ENCODE peak calls at places on chromosomes 7 and 10, in seven cellular contexts. One of them, this sample, is unnamed.
A peak's percentile ranks its signal among the peaks of the same experiment; 100 is the strongest.

GRCh38 chr10:51341216-51341615 is 266.9 kb downstream of the PRKG1 start:
- DNase-seq in left ventricle myocardium inferior: no peak
- DNase-seq in neuronal stem cell: no peak
- DNase-seq in AG04450: no peak
- DNase-seq in body of pancreas: no peak
- DNase-seq in GM12878: no peak
- DNase-seq in CD4-positive, alpha-beta memory T cell: no peak
- DNase-seq in this sample: no peak

GRCh38 chr7:32535303-32535702 is 40.0 kb downstream of the AVL9 start:
- DNase-seq in AG04450: no peak
- DNase-seq in CD4-positive, alpha-beta memory T cell: no peak
- DNase-seq in neuronal stem cell: no peak
- DNase-seq in GM12878: no peak
- DNase-seq in body of pancreas: no peak
- DNase-seq in left ventricle myocardium inferior: no peak
- DNase-seq in this sample: no peak

GRCh38 chr10:16816142-16816541 is 1.1 kb downstream of the RSU1 start:
- DNase-seq in GM12878: no peak
- DNase-seq in AG04450: no peak
- DNase-seq in left ventricle myocardium inferior: no peak
- DNase-seq in CD4-positive, alpha-beta memory T cell: no peak
- DNase-seq in body of pancreas: peak; percentile 48
- DNase-seq in neuronal stem cell: no peak
- DNase-seq in this sample: no peak

GRCh38 chr10:130456616-130457015 is 320.4 kb downstream of the GLRX3 start:
- DNase-seq in GM12878: no peak
- DNase-seq in CD4-positive, alpha-beta memory T cell: no peak
- DNase-seq in left ventricle myocardium inferior: no peak
- DNase-seq in body of pancreas: no peak
- DNase-seq in AG04450: no peak
- DNase-seq in neuronal stem cell: no peak
- DNase-seq in this sample: no peak

GRCh38 chr10:94006591-94007550 is 13.1 kb downstream of the PLCE1 start:
- DNase-seq in CD4-positive, alpha-beta memory T cell: no peak
- DNase-seq in GM12878: no peak
- DNase-seq in body of pancreas: peak; percentile 31
- DNase-seq in left ventricle myocardium inferior: no peak
- DNase-seq in neuronal stem cell: no peak
- DNase-seq in AG04450: peak; percentile 36
- DNase-seq in this sample: no peak

GRCh38 chr7:88111136-88111748 is 108.6 kb downstream of the SRI start:
- DNase-seq in left ventricle myocardium inferior: no peak
- DNase-seq in body of pancreas: no peak
- DNase-seq in GM12878: no peak
- DNase-seq in AG04450: no peak
- DNase-seq in CD4-positive, alpha-beta memory T cell: no peak
- DNase-seq in neuronal stem cell: peak; percentile 12
- DNase-seq in this sample: no peak

GRCh38 chr10:75397571-75397921 is 4.0 kb downstream of the ZNF503 start:
- DNase-seq in left ventricle myocardium inferior: peak; percentile 20
- DNase-seq in AG04450: no peak
- DNase-seq in CD4-positive, alpha-beta memory T cell: no peak
- DNase-seq in GM12878: no peak
- DNase-seq in body of pancreas: peak; percentile 57
- DNase-seq in neuronal stem cell: peak; percentile 20
- DNase-seq in this sample: no peak

GRCh38 chr7:13903997-13904396 is 85.5 kb downstream of the ETV1 start:
- DNase-seq in GM12878: no peak
- DNase-seq in CD4-positive, alpha-beta memory T cell: no peak
- DNase-seq in neuronal stem cell: no peak
- DNase-seq in AG04450: no peak
- DNase-seq in left ventricle myocardium inferior: no peak
- DNase-seq in body of pancreas: no peak
- DNase-seq in this sample: no peak

GRCh38 chr7:25454562-25455031 is 226.3 kb upstream of the NPVF start:
- DNase-seq in GM12878: no peak
- DNase-seq in left ventricle myocardium inferior: peak; percentile 26
- DNase-seq in neuronal stem cell: no peak
- DNase-seq in AG04450: no peak
- DNase-seq in body of pancreas: no peak
- DNase-seq in CD4-positive, alpha-beta memory T cell: no peak
- DNase-seq in this sample: no peak

GRCh38 chr7:129343099-129343700 is 91.0 kb upstream of the STRIP2 start:
- DNase-seq in body of pancreas: no peak
- DNase-seq in left ventricle myocardium inferior: no peak
- DNase-seq in CD4-positive, alpha-beta memory T cell: no peak
- DNase-seq in AG04450: no peak
- DNase-seq in neuronal stem cell: no peak
- DNase-seq in GM12878: no peak
- DNase-seq in this sample: no peak

GRCh38 chr7:52955522-52955921 is 79.9 kb upstream of the POM121L12 start:
- DNase-seq in left ventricle myocardium inferior: no peak
- DNase-seq in GM12878: no peak
- DNase-seq in body of pancreas: no peak
- DNase-seq in neuronal stem cell: no peak
- DNase-seq in AG04450: no peak
- DNase-seq in CD4-positive, alpha-beta memory T cell: no peak
- DNase-seq in this sample: no peak

GRCh38 chr10:48981310-48981907 is 41.8 kb upstream of the LRRC18 start:
- DNase-seq in GM12878: no peak
- DNase-seq in AG04450: peak; percentile 13
- DNase-seq in body of pancreas: peak; percentile 58
- DNase-seq in neuronal stem cell: peak; percentile 44
- DNase-seq in left ventricle myocardium inferior: peak; percentile 57
- DNase-seq in CD4-positive, alpha-beta memory T cell: no peak
- DNase-seq in this sample: peak; percentile 35

GRCh38 chr10:5089869-5090268 is 4.3 kb upstream of the AKR1C3 start:
- DNase-seq in AG04450: no peak
- DNase-seq in left ventricle myocardium inferior: no peak
- DNase-seq in GM12878: no peak
- DNase-seq in CD4-positive, alpha-beta memory T cell: no peak
- DNase-seq in body of pancreas: no peak
- DNase-seq in neuronal stem cell: no peak
- DNase-seq in this sample: no peak

GRCh38 chr10:104351067-104351681 is 2.5 kb upstream of the CFAP58 start:
- DNase-seq in CD4-positive, alpha-beta memory T cell: no peak
- DNase-seq in left ventricle myocardium inferior: no peak
- DNase-seq in GM12878: no peak
- DNase-seq in neuronal stem cell: no peak
- DNase-seq in body of pancreas: no peak
- DNase-seq in AG04450: no peak
- DNase-seq in this sample: no peak

GRCh38 chr10:77756319-77757232 is 119.0 kb upstream of the KCNMA1 start:
- DNase-seq in GM12878: no peak
- DNase-seq in neuronal stem cell: peak; percentile 27
- DNase-seq in body of pancreas: peak; percentile 38
- DNase-seq in AG04450: peak; percentile 43
- DNase-seq in left ventricle myocardium inferior: no peak
- DNase-seq in CD4-positive, alpha-beta memory T cell: no peak
- DNase-seq in this sample: no peak

GRCh38 chr10:100672199-100672598 is 73.2 kb upstream of the PAX2 start:
- DNase-seq in left ventricle myocardium inferior: no peak
- DNase-seq in CD4-positive, alpha-beta memory T cell: no peak
- DNase-seq in neuronal stem cell: no peak
- DNase-seq in body of pancreas: no peak
- DNase-seq in AG04450: no peak
- DNase-seq in GM12878: no peak
- DNase-seq in this sample: no peak

GRCh38 chr10:100669616-100670015 is 75.8 kb upstream of the PAX2 start:
- DNase-seq in GM12878: no peak
- DNase-seq in body of pancreas: no peak
- DNase-seq in neuronal stem cell: no peak
- DNase-seq in left ventricle myocardium inferior: no peak
- DNase-seq in AG04450: no peak
- DNase-seq in CD4-positive, alpha-beta memory T cell: no peak
- DNase-seq in this sample: no peak

GRCh38 chr10:100670828-100671479 is 74.4 kb upstream of the PAX2 start:
- DNase-seq in GM12878: no peak
- DNase-seq in body of pancreas: peak; percentile 52
- DNase-seq in left ventricle myocardium inferior: no peak
- DNase-seq in CD4-positive, alpha-beta memory T cell: no peak
- DNase-seq in AG04450: no peak
- DNase-seq in neuronal stem cell: no peak
- DNase-seq in this sample: peak; percentile 19

GRCh38 chr10:100668001-100668400 is 77.4 kb upstream of the PAX2 start:
- DNase-seq in body of pancreas: no peak
- DNase-seq in GM12878: no peak
- DNase-seq in neuronal stem cell: no peak
- DNase-seq in AG04450: no peak
- DNase-seq in left ventricle myocardium inferior: no peak
- DNase-seq in CD4-positive, alpha-beta memory T cell: no peak
- DNase-seq in this sample: no peak

DNA sequence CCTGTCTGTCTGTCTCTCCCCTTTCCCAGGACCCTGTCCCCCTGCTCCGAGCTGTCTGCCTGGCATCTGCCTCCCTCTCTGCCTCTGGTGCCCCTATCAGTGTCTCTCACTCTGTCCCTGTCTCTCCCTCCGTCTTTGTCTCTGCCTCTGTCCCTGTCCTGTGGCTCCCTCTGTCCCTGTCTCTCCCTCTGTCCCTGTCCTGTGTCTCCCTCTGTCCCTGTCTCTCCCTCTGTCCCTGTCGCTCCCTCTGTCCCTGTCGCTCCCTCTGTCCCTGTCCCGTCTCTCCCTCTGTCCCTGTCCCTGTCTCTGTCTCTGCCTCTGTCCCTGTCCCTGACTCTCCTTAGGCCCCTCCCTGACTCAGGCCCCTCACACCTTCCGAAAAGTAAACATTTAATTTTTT is 75.0 kb upstream of the PAX2 start:
- DNase-seq in neuronal stem cell: no peak
- DNase-seq in GM12878: no peak
- DNase-seq in AG04450: no peak
- DNase-seq in body of pancreas: no peak
- DNase-seq in CD4-positive, alpha-beta memory T cell: no peak
- DNase-seq in left ventricle myocardium inferior: no peak
- DNase-seq in this sample: no peak
- H3K27me3 ChIP-seq in neuronal stem cell: peaks cover 5% of the 10 kb centered on the region
- H3K27me3 ChIP-seq in GM12878: peaks cover 16% of the 10 kb centered on the region
- H3K27me3 ChIP-seq in AG04450: peaks cover 47% of the 10 kb centered on the region
- H3K27me3 ChIP-seq in body of pancreas: no peaks in the 10 kb centered on the region
- H3K27me3 ChIP-seq in CD4-positive, alpha-beta memory T cell: peaks cover 33% of the 10 kb centered on the region
- H3K27me3 ChIP-seq in left ventricle myocardium inferior: peaks cover 99% of the 10 kb centered on the region
- H3K27me3 ChIP-seq in this sample: peaks cover 9% of the 10 kb centered on the region

GRCh38 chr7:151244871-151245346 is 3.6 kb downstream of the SMARCD3 start:
- DNase-seq in CD4-positive, alpha-beta memory T cell: no peak
- DNase-seq in GM12878: no peak
- DNase-seq in body of pancreas: no peak
- DNase-seq in left ventricle myocardium inferior: no peak
- DNase-seq in neuronal stem cell: no peak
- DNase-seq in AG04450: no peak
- DNase-seq in this sample: no peak

GRCh38 chr7:151245360-151246160 is 2.9 kb downstream of the SMARCD3 start:
- DNase-seq in neuronal stem cell: peak; percentile 36
- DNase-seq in CD4-positive, alpha-beta memory T cell: peak; percentile 67
- DNase-seq in body of pancreas: no peak
- DNase-seq in AG04450: no peak
- DNase-seq in GM12878: no peak
- DNase-seq in left ventricle myocardium inferior: no peak
- DNase-seq in this sample: peak; percentile 71

GRCh38 chr7:151247611-151248176 is 800 bp downstream of the SMARCD3 start:
- DNase-seq in body of pancreas: no peak
- DNase-seq in neuronal stem cell: no peak
- DNase-seq in GM12878: no peak
- DNase-seq in AG04450: no peak
- DNase-seq in CD4-positive, alpha-beta memory T cell: no peak
- DNase-seq in left ventricle myocardium inferior: no peak
- DNase-seq in this sample: peak; percentile 51

GRCh38 chr7:151247016-151247580 is 1.4 kb downstream of the SMARCD3 start:
- DNase-seq in AG04450: no peak
- DNase-seq in left ventricle myocardium inferior: no peak
- DNase-seq in body of pancreas: no peak
- DNase-seq in neuronal stem cell: no peak
- DNase-seq in CD4-positive, alpha-beta memory T cell: no peak
- DNase-seq in GM12878: no peak
- DNase-seq in this sample: no peak

GRCh38 chr7:151246161-151247015 is 2.1 kb downstream of the SMARCD3 start:
- DNase-seq in neuronal stem cell: no peak
- DNase-seq in GM12878: no peak
- DNase-seq in AG04450: no peak
- DNase-seq in CD4-positive, alpha-beta memory T cell: peak; percentile 31
- DNase-seq in body of pancreas: no peak
- DNase-seq in left ventricle myocardium inferior: no peak
- DNase-seq in this sample: no peak
- H3K27me3 ChIP-seq in neuronal stem cell: no peaks in the 10 kb centered on the region
- H3K27me3 ChIP-seq in GM12878: peaks cover 18% of the 10 kb centered on the region
- H3K27me3 ChIP-seq in AG04450: no peaks in the 10 kb centered on the region
- H3K27me3 ChIP-seq in CD4-positive, alpha-beta memory T cell: peaks cover 27% of the 10 kb centered on the region
- H3K27me3 ChIP-seq in body of pancreas: no peaks in the 10 kb centered on the region
- H3K27me3 ChIP-seq in left ventricle myocardium inferior: peaks cover 29% of the 10 kb centered on the region
- H3K27me3 ChIP-seq in this sample: no peaks in the 10 kb centered on the region

GRCh38 chr7:159147687-159148086 is 3.0 kb upstream of the VIPR2 start:
- DNase-seq in left ventricle myocardium inferior: no peak
- DNase-seq in body of pancreas: no peak
- DNase-seq in GM12878: no peak
- DNase-seq in AG04450: no peak
- DNase-seq in CD4-positive, alpha-beta memory T cell: no peak
- DNase-seq in neuronal stem cell: no peak
- DNase-seq in this sample: no peak

GRCh38 chr7:159148430-159149395 is 4.0 kb upstream of the VIPR2 start:
- DNase-seq in GM12878: no peak
- DNase-seq in CD4-positive, alpha-beta memory T cell: no peak
- DNase-seq in left ventricle myocardium inferior: no peak
- DNase-seq in AG04450: no peak
- DNase-seq in neuronal stem cell: no peak
- DNase-seq in body of pancreas: no peak
- DNase-seq in this sample: no peak

GRCh38 chr7:159146084-159146858 is 1.6 kb upstream of the VIPR2 start:
- DNase-seq in body of pancreas: no peak
- DNase-seq in neuronal stem cell: no peak
- DNase-seq in CD4-positive, alpha-beta memory T cell: no peak
- DNase-seq in AG04450: no peak
- DNase-seq in left ventricle myocardium inferior: no peak
- DNase-seq in GM12878: no peak
- DNase-seq in this sample: no peak

GRCh38 chr7:159145544-159145891 is 851 bp upstream of the VIPR2 start:
- DNase-seq in left ventricle myocardium inferior: no peak
- DNase-seq in body of pancreas: no peak
- DNase-seq in GM12878: no peak
- DNase-seq in AG04450: no peak
- DNase-seq in CD4-positive, alpha-beta memory T cell: no peak
- DNase-seq in neuronal stem cell: no peak
- DNase-seq in this sample: no peak

DNA sequence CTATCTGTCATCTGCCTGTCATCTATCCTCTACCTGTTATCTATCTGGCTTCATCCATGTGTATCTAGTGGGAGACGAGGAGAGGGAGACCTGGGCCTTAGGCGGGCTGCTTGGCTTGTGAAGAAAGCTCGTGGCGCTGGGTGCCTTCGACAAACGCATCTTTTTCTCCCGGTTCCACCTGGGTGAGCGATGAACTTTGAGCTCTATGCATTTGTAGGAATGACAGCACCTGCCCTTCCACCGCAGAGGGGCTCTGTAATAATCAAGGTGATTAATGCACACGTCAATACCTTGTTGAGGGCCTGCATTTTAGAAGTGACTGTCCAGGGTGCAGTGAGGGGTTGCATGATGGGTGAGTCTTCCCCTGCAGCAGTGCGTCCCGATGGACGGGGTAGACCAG is 2.6 kb upstream of the VIPR2 start:
- DNase-seq in neuronal stem cell: no peak
- DNase-seq in CD4-positive, alpha-beta memory T cell: no peak
- DNase-seq in AG04450: no peak
- DNase-seq in left ventricle myocardium inferior: no peak
- DNase-seq in GM12878: no peak
- DNase-seq in body of pancreas: peak; percentile 30
- DNase-seq in this sample: no peak
- H3K27me3 ChIP-seq in neuronal stem cell: peaks cover 3% of the 10 kb centered on the region
- H3K27me3 ChIP-seq in CD4-positive, alpha-beta memory T cell: peaks cover 23% of the 10 kb centered on the region
- H3K27me3 ChIP-seq in AG04450: peaks cover 2% of the 10 kb centered on the region
- H3K27me3 ChIP-seq in left ventricle myocardium inferior: peaks cover 28% of the 10 kb centered on the region
- H3K27me3 ChIP-seq in GM12878: no peaks in the 10 kb centered on the region
- H3K27me3 ChIP-seq in body of pancreas: no peaks in the 10 kb centered on the region
- H3K27me3 ChIP-seq in this sample: no peaks in the 10 kb centered on the region

GRCh38 chr7:27123477-27124053 is 7.0 kb downstream of the HOXA4 start:
- DNase-seq in neuronal stem cell: no peak
- DNase-seq in left ventricle myocardium inferior: no peak
- DNase-seq in CD4-positive, alpha-beta memory T cell: no peak
- DNase-seq in AG04450: no peak
- DNase-seq in GM12878: no peak
- DNase-seq in body of pancreas: no peak
- DNase-seq in this sample: no peak
- H3K27me3 ChIP-seq in neuronal stem cell: peaks cover 46% of the 10 kb centered on the region
- H3K27me3 ChIP-seq in left ventricle myocardium inferior: peaks cover 98% of the 10 kb centered on the region
- H3K27me3 ChIP-seq in CD4-positive, alpha-beta memory T cell: peaks cover 4% of the 10 kb centered on the region
- H3K27me3 ChIP-seq in AG04450: no peaks in the 10 kb centered on the region
- H3K27me3 ChIP-seq in GM12878: no peaks in the 10 kb centered on the region
- H3K27me3 ChIP-seq in body of pancreas: no peaks in the 10 kb centered on the region
- H3K27me3 ChIP-seq in this sample: no peaks in the 10 kb centered on the region